ENCODE peak calls at places on chromosome 11, in seven cellular contexts. J is endothelial cell; M is CD4-positive, alpha-beta T cell; R is foreskin fibroblast; P is SK-N-SH; O is IMR-90; T is B cell. G is an unnamed sample.

GRCh38 chr11:34948721-34949120 is 32.3 kb downstream of the PDHX start:
- DNase-seq in J (no peak), M (no peak), R (peak; percentile 26), P (no peak), O (peak; percentile 17), T (no peak), G (no peak)

GRCh38 chr11:120854988-120855387 is 168.9 kb upstream of the TBCEL start:
- DNase-seq in J (no peak), M (no peak), R (no peak), P (no peak), O (no peak), T (no peak), G (no peak)

GRCh38 chr11:12989428-12990242 is 19.5 kb upstream of the RASSF10 start:
- DNase-seq in J (no peak), M (no peak), R (no peak), P (no peak), O (no peak), T (no peak), G (no peak)

GRCh38 chr11:87224486-87224885 is 186.8 kb downstream of the TMEM135 start:
- DNase-seq in J (no peak), M (no peak), R (no peak), P (no peak), O (peak; percentile 9), T (no peak), G (no peak)

GRCh38 chr11:64355078-64355940 is 3.7 kb upstream of the RPS6KA4 start:
- DNase-seq in J (peak; percentile 78), M (peak; percentile 50), R (peak; percentile 90), P (peak; percentile 89), O (peak; percentile 77), T (peak; percentile 73), G (peak; percentile 83)

GRCh38 chr11:68040121-68040956 is 1.5 kb downstream of the TCIRG1 start:
- DNase-seq in J (peak; percentile 53), M (peak; percentile 29), R (peak; percentile 85), P (peak; percentile 86), O (peak; percentile 73), T (peak; percentile 84), G (peak; percentile 92)

GRCh38 chr11:15123849-15124248 is 9.1 kb downstream of the INSC start:
- DNase-seq in J (no peak), M (no peak), R (peak; percentile 93), P (no peak), O (peak; percentile 90), T (no peak), G (no peak)

GRCh38 chr11:58059011-58059358 is 28.2 kb downstream of the OR6Q1 start:
- DNase-seq in J (no peak), M (no peak), R (peak; percentile 41), P (no peak), O (peak; percentile 92), T (no peak), G (no peak)

GRCh38 chr11:57527056-57527631 is 3.4 kb downstream of the TIMM10 start:
- DNase-seq in J (peak; percentile 77), M (peak; percentile 57), R (peak; percentile 83), P (peak; percentile 52), O (peak; percentile 59), T (peak; percentile 76), G (peak; percentile 60)

GRCh38 chr11:130435671-130436070 is 7.3 kb upstream of the ADAMTS8 start:
- DNase-seq in J (no peak), M (no peak), R (no peak), P (no peak), O (peak; percentile 31), T (no peak), G (no peak)

DNA sequence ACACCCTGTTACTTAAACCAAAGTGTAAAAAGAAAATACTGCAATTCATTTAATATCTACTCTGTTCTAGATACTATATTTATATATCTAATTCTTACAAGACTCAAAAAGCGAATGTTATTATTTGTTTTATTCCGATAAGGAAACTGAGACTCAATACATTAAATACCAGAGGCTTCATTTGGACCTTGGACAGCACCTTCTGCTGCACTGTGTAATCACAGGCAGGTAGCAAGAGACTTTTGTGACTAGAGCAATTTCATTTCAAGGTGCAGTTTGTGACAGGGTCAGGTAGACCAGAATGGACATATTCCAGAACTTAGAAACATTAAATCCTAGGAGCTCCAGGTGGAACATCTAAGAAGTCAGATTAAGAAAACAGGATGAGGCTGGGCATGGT is 21.4 kb upstream of the DNAJB13 start:
- DNase-seq in J (no peak), M (no peak), R (no peak), P (no peak), O (no peak), T (no peak), G (no peak)
- TF ChIP-seq CTCF in J (no peak), M (no peak), R (no peak), P (no peak), O (no peak), T (no peak), G (no peak)

GRCh38 chr11:75450826-75451783 is 18.1 kb upstream of the KLHL35 start:
- DNase-seq in J (peak; percentile 65), M (peak; percentile 31), R (no peak), P (peak; percentile 68), O (no peak), T (peak; percentile 33), G (peak; percentile 54)
- TF ChIP-seq CTCF in J (peak; percentile 83), M (peak; percentile 56), R (peak; percentile 56), P (peak; percentile 58), O (peak; percentile 44), T (peak; percentile 64), G (peak; percentile 81)

GRCh38 chr11:114075891-114076441 is 16.5 kb downstream of the ZBTB16 start:
- DNase-seq in J (peak; percentile 66), M (peak; percentile 30), R (peak; percentile 91), P (peak; percentile 72), O (peak; percentile 24), T (peak; percentile 51), G (peak; percentile 57)
- TF ChIP-seq CTCF in J (peak; percentile 78), M (peak; percentile 65), R (peak; percentile 74), P (peak; percentile 69), O (peak; percentile 44), T (peak; percentile 63), G (peak; percentile 80)

GRCh38 chr11:42077794-42078193 is 618.3 kb upstream of the LRRC4C start:
- DNase-seq in J (no peak), M (no peak), R (no peak), P (no peak), O (no peak), T (no peak), G (no peak)
- TF ChIP-seq CTCF in J (no peak), M (no peak), R (no peak), P (no peak), O (no peak), T (no peak), G (no peak)

DNA sequence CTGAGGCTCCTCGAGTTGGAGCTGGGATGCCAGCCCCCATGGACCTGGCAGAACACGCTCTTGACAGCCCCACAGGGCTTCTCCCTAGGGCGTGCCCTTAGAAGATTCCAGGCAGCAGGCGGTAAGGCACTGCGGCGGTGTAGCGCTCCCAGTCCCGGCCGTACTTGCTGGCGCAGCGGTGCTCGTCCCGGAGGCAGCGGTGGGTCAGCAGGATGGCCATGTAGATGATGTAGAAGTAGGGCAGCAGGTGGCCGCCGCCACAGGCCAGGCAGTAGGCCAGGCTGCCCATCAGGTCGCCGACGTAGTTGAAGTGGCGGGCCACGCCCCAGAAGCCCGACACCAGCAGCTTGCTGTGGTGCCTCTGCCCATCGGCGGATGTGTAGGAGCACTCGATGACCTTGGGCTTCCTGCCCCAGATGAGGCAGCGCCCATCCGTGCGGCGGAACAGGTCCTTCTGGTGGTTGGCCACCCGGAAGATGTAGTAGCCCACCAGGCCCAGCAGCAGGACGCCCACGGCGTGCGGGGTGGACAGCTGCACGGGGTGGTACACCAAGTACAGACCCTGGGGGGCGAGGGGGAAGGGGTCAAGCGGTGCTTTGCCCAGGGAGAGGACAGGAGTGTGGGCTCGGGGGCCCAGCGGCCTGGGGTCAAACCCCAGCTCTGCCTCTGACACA is 12.8 kb downstream of the DHCR7 start:
- DNase-seq in J (no peak), M (no peak), R (no peak), P (no peak), O (no peak), T (no peak), G (no peak)
- TF ChIP-seq CTCF in J (no peak), M (no peak), R (no peak), P (no peak), O (no peak), T (no peak), G (no peak)

DNA sequence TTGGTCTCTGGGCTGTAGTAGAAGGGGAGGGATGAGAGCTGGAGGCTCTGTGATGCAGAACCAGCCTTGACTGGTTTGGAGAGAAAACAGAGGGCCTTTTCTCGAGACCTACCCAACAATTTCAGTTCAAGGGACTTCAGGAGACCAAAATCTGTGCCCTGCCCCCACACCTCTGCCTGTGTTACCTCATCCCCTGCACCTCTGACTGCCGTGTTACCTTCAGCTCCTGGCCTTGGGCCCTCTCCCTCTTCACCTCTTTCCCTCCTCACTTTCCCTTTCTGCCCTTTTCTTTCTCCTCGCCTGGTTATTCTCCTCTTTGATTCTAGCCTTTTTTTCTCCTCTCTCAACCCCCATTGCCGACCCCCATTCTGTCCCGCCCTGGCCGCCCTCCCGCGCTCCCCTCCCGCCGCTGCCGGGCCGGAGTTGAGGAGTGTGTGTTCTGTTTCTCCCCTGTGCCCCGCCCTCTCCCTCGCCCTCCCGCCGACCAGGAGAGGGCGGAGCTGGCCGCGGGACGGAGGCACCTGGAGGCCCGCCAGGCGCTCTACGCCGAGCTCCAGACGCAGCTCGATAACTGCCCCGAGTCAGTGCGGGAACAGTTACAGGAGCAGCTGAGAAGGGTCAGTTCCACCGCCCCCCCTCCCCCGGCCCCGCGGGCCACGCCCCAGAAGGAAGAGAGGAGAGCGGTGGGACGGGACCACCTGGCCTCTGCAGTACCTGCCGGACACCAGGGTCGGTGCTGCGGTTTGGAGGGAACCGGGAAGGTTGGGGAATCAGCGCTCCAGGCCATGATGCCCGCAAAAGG is 27.2 kb downstream of the PHLDB1 start:
- DNase-seq in J (peak; percentile 46), M (peak; percentile 23), R (peak; percentile 89), P (peak; percentile 69), O (peak; percentile 55), T (peak; percentile 26), G (peak; percentile 88)
- TF ChIP-seq CTCF in J (no peak), M (no peak), R (no peak), P (no peak), O (no peak), T (no peak), G (no peak)

DNA sequence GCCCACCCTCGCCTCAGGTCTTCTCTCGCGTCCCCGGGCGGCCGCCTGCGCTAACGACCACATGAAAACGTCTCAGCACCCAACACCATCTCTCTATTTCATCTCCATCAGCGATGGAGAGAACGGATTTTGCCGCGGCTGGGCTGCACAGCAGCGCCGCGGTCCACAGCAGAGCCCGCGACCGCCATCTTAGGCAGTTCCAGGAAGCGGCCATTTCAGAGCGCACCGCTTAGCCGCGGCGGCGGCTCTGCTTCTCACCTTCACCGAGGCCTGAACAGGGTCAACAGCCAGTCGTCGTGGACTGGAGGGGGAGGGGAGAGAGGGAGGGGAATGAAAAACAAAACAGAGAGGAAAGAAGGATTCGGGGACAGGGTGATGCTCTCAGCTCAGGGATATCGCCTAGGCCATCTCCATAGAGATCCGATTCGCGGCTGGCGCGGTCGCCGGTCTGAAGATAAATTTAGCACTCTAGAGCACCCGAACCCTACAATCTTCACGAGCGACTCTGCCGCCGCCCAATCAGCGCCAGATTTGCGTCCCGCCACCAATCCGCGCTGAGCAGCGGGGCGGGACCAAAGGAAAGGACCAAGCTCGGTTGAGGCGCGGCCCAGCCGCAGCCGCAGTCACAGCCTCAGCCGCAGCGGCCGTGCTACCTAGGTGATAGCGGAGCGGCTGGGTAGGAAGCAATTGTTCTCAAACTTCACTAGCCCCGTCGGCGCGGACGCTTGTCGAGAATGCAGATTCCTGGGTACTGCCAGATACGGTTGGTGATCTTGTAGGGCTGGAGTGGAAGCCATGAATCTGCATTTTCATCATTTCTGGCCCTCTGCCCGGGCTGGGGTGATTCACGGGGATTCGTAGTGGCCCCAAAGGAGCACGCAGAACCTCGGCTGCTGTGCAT is at the start of gene ZBED5:
- DNase-seq in J (peak; percentile 95), M (peak; percentile 96), R (peak; percentile 100), P (peak; percentile 92), O (peak; percentile 97), T (peak; percentile 98), G (peak; percentile 90)
- TF ChIP-seq CTCF in J (no peak), M (no peak), R (no peak), P (peak; percentile 24), O (peak; percentile 7), T (no peak), G (no peak)

G was measured in BE2C.